ENCODE peak calls at places on chromosome 16, in eight cellular contexts. R, C, N, X, B, U, I and S are unnamed samples.

GRCh38 chr16:66811043-66811442 is 9.7 kb upstream of the TERB1 start:
- DNase-seq in U (no peak), B (no peak), R (no peak), N (no peak), I (no peak), C (no peak), X (no peak), S (no peak)

GRCh38 chr16:4321286-4322120 is 5.6 kb downstream of the GLIS2 start:
- DNase-seq in C (no peak), X (no peak), I (no peak), B (no peak), U (no peak), N (no peak), R (no peak), S (no peak)

GRCh38 chr16:82715833-82716232 is 89.1 kb downstream of the CDH13 start:
- DNase-seq in U (no peak), X (no peak), B (no peak), C (no peak), N (no peak), R (no peak), I (no peak), S (no peak)

GRCh38 chr16:58197314-58198012 is 443 bp downstream of the CSNK2A2 start:
- DNase-seq in R (no peak), N (no peak), C (peak; percentile 30), U (peak; percentile 15), X (no peak), I (no peak), B (no peak), S (no peak)

GRCh38 chr16:17461951-17462729 is 8.6 kb downstream of the XYLT1 start:
- DNase-seq in X (no peak), B (no peak), R (no peak), C (peak; percentile 61), U (no peak), N (no peak), I (no peak), S (no peak)

GRCh38 chr16:65702707-65703402 is 581.0 kb upstream of the CDH11 start:
- DNase-seq in X (no peak), B (no peak), U (no peak), R (no peak), N (no peak), C (no peak), I (no peak), S (no peak)

GRCh38 chr16:11550651-11551498 is 35.8 kb downstream of the LITAF start:
- DNase-seq in N (no peak), X (no peak), R (peak; percentile 57), I (no peak), U (no peak), C (no peak), B (no peak), S (no peak)

GRCh38 chr16:23519282-23519681 is 9.0 kb upstream of the GGA2 start:
- DNase-seq in N (no peak), U (no peak), B (no peak), X (no peak), R (no peak), C (no peak), I (no peak), S (no peak)

GRCh38 chr16:57653936-57654335 is 14.2 kb upstream of the ADGRG3 start:
- DNase-seq in B (no peak), X (no peak), U (no peak), R (no peak), I (no peak), N (no peak), C (no peak), S (no peak)

GRCh38 chr16:74480150-74481029 is 59.1 kb upstream of the CLEC18B start:
- DNase-seq in R (peak; percentile 37), U (no peak), C (no peak), X (no peak), N (no peak), B (peak; percentile 38), I (no peak), S (peak; percentile 75)

GRCh38 chr16:660459-661183 is 7.3 kb upstream of the RHOT2 start:
- DNase-seq in C (peak; percentile 96), X (peak; percentile 83), R (peak; percentile 81), B (peak; percentile 69), N (peak; percentile 74), I (no peak), U (peak; percentile 91), S (no peak)

GRCh38 chr16:86563489-86564345 is 2.9 kb upstream of the FOXC2 start:
- DNase-seq in I (peak; percentile 60), C (peak; percentile 96), X (peak; percentile 67), B (peak; percentile 79), U (peak; percentile 93), N (peak; percentile 84), R (peak; percentile 84), S (peak; percentile 86)

GRCh38 chr16:57939872-57940224 is 31.1 kb downstream of the CNGB1 start:
- DNase-seq in R (no peak), N (no peak), I (no peak), C (no peak), U (no peak), B (no peak), X (no peak), S (no peak)

GRCh38 chr16:19382084-19382801 is 35.4 kb upstream of the TMC5 start:
- DNase-seq in U (no peak), C (no peak), I (no peak), R (no peak), X (no peak), B (no peak), N (peak; percentile 25), S (peak; percentile 58)

GRCh38 chr16:75267631-75268264 is 16.3 kb upstream of the BCAR1 start:
- DNase-seq in N (peak; percentile 89), C (no peak), R (no peak), B (no peak), U (no peak), X (peak; percentile 49), I (no peak), S (no peak)

GRCh38 chr16:3030872-3031212 is 5.9 kb downstream of the BICDL2 start:
- DNase-seq in X (no peak), C (no peak), N (no peak), I (no peak), B (no peak), R (no peak), U (no peak), S (no peak)

GRCh38 chr16:62829615-62830014 is 793.4 kb upstream of the CDH8 start:
- DNase-seq in U (no peak), C (peak; percentile 32), B (no peak), R (no peak), I (no peak), N (no peak), X (no peak), S (no peak)

GRCh38 chr16:25340973-25341372 is 83.3 kb upstream of the ZKSCAN2 start:
- DNase-seq in X (no peak), U (no peak), R (no peak), I (no peak), N (no peak), B (no peak), C (no peak), S (no peak)

GRCh38 chr16:3902731-3903130 is 22.2 kb upstream of the CREBBP start:
- DNase-seq in C (no peak), N (peak; percentile 56), X (no peak), U (no peak), I (no peak), R (no peak), B (no peak), S (no peak)

GRCh38 chr16:30602595-30603277 is 7.5 kb downstream of the ZNF689 start:
- DNase-seq in B (peak; percentile 60), C (no peak), U (no peak), N (no peak), R (peak; percentile 44), I (no peak), X (no peak), S (no peak)

GRCh38 chr16:11049396-11050059 is 105.2 kb downstream of the CLEC16A start:
- DNase-seq in B (no peak), R (no peak), N (no peak), I (no peak), C (peak; percentile 69), U (no peak), X (no peak), S (peak; percentile 32)

GRCh38 chr16:89484088-89484501 is 6.3 kb downstream of the ANKRD11 start:
- DNase-seq in N (no peak), B (no peak), X (no peak), I (no peak), U (no peak), C (no peak), R (no peak), S (no peak)

GRCh38 chr16:84088695-84089395 is 27.9 kb downstream of the MBTPS1 start:
- DNase-seq in N (no peak), I (peak; percentile 15), U (no peak), X (no peak), C (no peak), B (no peak), R (no peak), S (peak; percentile 17)

GRCh38 chr16:88991813-88992350 is 14.9 kb upstream of the CBFA2T3 start:
- DNase-seq in R (no peak), X (no peak), B (no peak), N (no peak), C (no peak), U (no peak), I (no peak), S (no peak)

GRCh38 chr16:26569793-26570192 is 496.9 kb upstream of the C16orf82 start:
- DNase-seq in U (peak; percentile 11), N (no peak), X (no peak), I (no peak), B (no peak), R (no peak), C (peak; percentile 53), S (peak; percentile 7)

GRCh38 chr16:81739503-81739902 is 39.6 kb upstream of the PLCG2 start:
- DNase-seq in N (no peak), B (no peak), R (no peak), C (no peak), I (no peak), U (no peak), X (no peak), S (no peak)

GRCh38 chr16:3098459-3099394 is at the start of gene ZSCAN10:
- DNase-seq in R (no peak), I (no peak), B (no peak), N (no peak), X (no peak), U (no peak), C (peak; percentile 95), S (no peak)

GRCh38 chr16:33877-34707 is 19.3 kb downstream of the POLR3K start:
- DNase-seq in C (no peak), R (no peak), X (no peak), I (no peak), B (no peak), N (no peak), U (no peak), S (no peak)

GRCh38 chr16:76656951-76657498 is 379.8 kb downstream of the CNTNAP4 start:
- DNase-seq in X (no peak), N (no peak), R (no peak), I (no peak), C (no peak), U (no peak), B (no peak), S (no peak)

GRCh38 chr16:77236063-77236511 is 36.9 kb downstream of the SYCE1L start:
- DNase-seq in B (peak; percentile 57), R (peak; percentile 67), I (peak; percentile 68), U (peak; percentile 94), C (peak; percentile 93), N (peak; percentile 82), X (peak; percentile 85), S (peak; percentile 76)

GRCh38 chr16:24685539-24686432 is 43.7 kb upstream of the TNRC6A start:
- DNase-seq in C (peak; percentile 80), R (peak; percentile 75), U (peak; percentile 77), B (peak; percentile 69), I (no peak), X (peak; percentile 10), N (peak; percentile 32), S (peak; percentile 31)

GRCh38 chr16:919658-920631 is 50.8 kb downstream of the LMF1 start:
- DNase-seq in U (no peak), B (no peak), X (no peak), I (no peak), R (no peak), C (no peak), N (no peak), S (no peak)

GRCh38 chr16:82583415-82583814 is 43.4 kb upstream of the CDH13 start:
- DNase-seq in C (no peak), X (no peak), I (no peak), N (no peak), U (no peak), B (no peak), R (no peak), S (no peak)

GRCh38 chr16:69160192-69160591 is 26.8 kb upstream of the SNTB2 start:
- DNase-seq in N (no peak), I (no peak), C (no peak), U (no peak), R (no peak), X (no peak), B (no peak), S (no peak)